ENCODE peak calls at places on chromosomes 11 and 22, in four cellular contexts. H is SK-N-SH, N is A549, D is HepG2. I is an unnamed sample.

GRCh38 chr11:134047586-134047999 is 21.3 kb upstream of the JAM3 start:
- DNase-seq in D (no peak), N (no peak), H (no peak), I (no peak)

GRCh38 chr11:46305295-46305694 is 27.8 kb downstream of the CREB3L1 start:
- DNase-seq in D (peak), H (peak), N (no peak), I (no peak)

GRCh38 chr11:20363500-20364411 is at the start of gene HTATIP2:
- DNase-seq in H (no peak), D (no peak), N (peak), I (no peak)

GRCh38 chr11:78615724-78616123 is 41.1 kb upstream of the NARS2 start:
- DNase-seq in D (peak), H (no peak), N (no peak), I (no peak)

GRCh38 chr11:103358251-103358650 is 249.0 kb downstream of the DYNC2H1 start:
- DNase-seq in D (no peak), N (no peak), H (no peak), I (no peak)

GRCh38 chr11:34204396-34205279 is 99.2 kb downstream of the NAT10 start:
- DNase-seq in H (no peak), D (peak), N (peak), I (no peak)

GRCh38 chr11:66313321-66314185 is 3.3 kb downstream of the CD248 start:
- DNase-seq in H (peak), D (peak), N (no peak), I (no peak)

GRCh38 chr11:66593303-66593635 is 284 bp downstream of the CCS start:
- DNase-seq in D (no peak), N (no peak), H (no peak), I (no peak)

GRCh38 chr22:42064629-42065028 is 6.0 kb downstream of the NAGA start:
- DNase-seq in H (no peak), N (no peak), D (no peak), I (no peak)

GRCh38 chr11:67647471-67647870 is 3.1 kb downstream of the ACY3 start:
- DNase-seq in H (no peak), N (no peak), D (no peak), I (no peak)

GRCh38 chr11:121928597-121929580 is 187.1 kb downstream of the BLID start:
- DNase-seq in N (no peak), H (no peak), D (peak), I (no peak)
- TF ChIP-seq PBX3 in N (no peak), H (no peak), D (no peak), I (no peak)

GRCh38 chr11:41392591-41392990 is 66.9 kb downstream of the LRRC4C start:
- DNase-seq in D (no peak), N (no peak), H (no peak), I (no peak)
- TF ChIP-seq PBX3 in D (no peak), N (no peak), H (no peak), I (no peak)

DNA sequence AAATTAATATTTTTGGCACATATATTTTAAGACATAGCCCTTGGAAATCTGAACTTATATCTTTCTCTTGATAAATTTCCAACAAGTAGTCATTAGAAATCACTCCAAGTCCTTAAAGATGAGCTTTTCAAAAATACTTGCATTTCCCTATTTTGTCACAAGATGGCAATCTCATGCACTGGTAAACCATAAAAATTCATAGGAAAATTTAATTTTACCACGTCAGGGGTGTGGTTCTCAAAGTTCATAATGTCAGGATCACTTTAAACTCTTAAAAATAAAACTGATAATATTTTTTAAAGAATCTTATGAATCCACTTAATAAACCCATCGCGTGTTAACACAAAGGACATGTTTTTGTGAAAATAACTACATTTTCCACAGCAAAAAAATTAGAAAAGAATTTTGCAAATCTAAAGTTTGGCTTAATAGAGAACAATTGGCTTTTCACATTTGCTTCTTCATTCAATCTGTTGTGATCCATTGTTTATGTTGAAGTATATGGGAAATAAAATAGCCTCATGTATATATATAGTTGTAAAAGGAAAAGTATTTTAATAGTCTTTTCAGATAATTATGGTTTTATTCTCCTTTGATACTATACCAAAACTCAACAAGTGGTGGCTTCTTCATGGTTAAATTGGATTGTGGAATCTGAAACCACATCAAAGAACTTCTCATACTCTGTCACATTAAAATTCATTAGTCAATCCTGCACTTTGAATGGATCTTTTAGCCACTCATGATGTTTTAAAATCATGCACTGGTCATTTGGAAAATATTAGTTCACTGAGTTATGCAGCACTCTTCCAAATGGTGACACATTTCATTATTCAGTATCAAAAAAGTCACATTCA is 169.1 kb downstream of the CADM1 start:
- DNase-seq in N (peak), H (peak), D (peak), I (no peak)
- TF ChIP-seq PBX3 in N (no peak), H (no peak), D (no peak), I (no peak)

GRCh38 chr22:49242480-49242879 is 585.2 kb downstream of the BRD1 start:
- DNase-seq in N (no peak), H (no peak), D (no peak), I (no peak)

GRCh38 chr22:49239264-49240015 is 588.2 kb downstream of the BRD1 start:
- DNase-seq in H (no peak), D (no peak), N (no peak), I (no peak)

GRCh38 chr22:49240016-49240380 is 587.7 kb downstream of the BRD1 start:
- DNase-seq in D (no peak), H (no peak), N (no peak), I (no peak)

GRCh38 chr22:49241174-49241851 is 586.4 kb downstream of the BRD1 start:
- DNase-seq in N (no peak), H (no peak), D (no peak), I (no peak)

DNA sequence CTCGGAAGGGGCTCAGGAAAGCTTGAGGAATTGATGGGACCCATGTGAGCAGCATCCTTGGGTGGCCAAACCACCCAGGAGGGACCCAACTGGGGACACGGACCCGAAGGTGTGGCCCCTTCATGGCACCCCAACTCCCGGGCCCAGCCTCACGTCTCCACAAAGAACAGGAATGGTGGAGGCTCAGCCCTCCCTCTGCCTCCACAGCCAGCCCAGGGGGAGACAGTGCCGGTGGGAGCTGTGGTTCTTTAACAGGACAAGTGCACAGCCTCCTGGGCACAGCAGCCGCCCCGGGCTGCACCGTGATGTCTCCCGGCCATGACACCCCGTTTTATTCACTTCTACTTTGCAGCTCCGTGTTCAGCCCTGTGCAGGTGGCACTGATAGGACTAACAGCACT is 587.2 kb downstream of the BRD1 start:
- DNase-seq in D (no peak), H (no peak), N (no peak), I (no peak)
- TF ChIP-seq PBX3 in D (no peak), H (no peak), N (no peak), I (no peak)

DNA sequence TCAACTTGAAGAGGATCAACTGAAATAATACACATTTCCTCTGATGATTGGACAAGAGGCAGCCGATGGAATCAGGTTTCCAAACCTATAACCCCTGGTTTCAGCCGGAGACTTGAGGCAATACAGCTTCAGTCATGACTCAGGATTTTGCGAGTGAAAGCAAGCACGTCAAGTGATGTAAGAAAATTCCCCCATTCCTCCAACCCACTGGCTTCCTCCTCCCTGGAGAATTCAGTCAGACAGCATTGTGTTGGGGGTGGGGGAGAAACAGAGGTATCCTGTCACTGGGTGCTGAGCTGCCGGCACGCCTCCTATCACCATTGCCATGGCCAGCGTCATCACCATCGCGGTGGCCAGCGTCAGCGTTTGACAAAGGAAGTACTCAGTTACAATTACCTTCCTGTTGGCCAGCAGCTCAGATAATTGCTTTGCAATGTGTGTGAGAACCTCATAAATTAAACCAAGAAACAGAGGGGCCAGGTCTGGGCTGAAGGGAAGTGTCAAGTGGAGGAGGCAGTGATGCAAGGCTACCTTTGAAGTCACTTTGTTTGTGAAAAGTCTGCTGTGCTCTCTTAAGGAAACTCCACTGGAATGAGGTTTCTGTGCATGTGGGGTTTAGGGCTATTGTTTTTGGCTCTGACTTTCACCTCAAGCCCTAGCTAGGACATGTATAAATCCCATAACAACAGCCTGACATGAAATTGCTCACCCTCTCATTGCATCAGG is 50.3 kb downstream of the LIF start:
- DNase-seq in N (peak), D (peak), H (no peak), I (peak)
- TF ChIP-seq PBX3 in N (peak), D (no peak), H (peak), I (no peak)

DNA sequence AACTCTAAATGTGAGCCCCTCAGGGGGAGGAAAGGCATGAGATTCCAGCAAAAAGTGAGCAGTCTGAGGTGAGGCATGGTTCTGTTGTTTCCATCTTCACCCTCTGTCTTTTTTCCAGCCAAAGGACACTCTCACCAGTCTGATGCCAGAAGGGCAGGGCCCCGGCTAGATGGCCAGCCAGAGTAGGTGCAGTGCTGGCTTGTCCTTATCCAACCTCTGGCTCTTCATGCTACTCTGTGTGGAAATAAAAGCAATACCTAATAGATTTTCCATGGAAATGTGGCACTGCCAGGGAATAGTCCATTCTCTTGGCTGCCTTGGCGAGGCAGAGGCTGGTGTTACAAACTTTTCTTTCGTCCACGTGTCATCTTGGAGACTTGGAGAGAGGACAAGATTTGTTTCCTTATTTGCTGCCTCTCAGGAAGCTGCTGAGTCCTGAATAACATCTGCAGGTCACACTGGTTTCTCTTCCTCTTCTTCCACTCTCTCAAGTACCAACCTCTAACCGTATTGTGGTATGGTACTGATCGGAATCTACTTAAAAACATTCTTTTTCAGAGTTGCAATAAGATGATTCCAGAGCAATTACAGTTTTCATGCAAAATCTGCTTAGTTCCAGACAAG is 17.1 kb upstream of the C1QTNF4 start:
- DNase-seq in N (no peak), D (no peak), H (no peak), I (peak)
- TF ChIP-seq PBX3 in N (no peak), D (no peak), H (no peak), I (no peak)

DNA sequence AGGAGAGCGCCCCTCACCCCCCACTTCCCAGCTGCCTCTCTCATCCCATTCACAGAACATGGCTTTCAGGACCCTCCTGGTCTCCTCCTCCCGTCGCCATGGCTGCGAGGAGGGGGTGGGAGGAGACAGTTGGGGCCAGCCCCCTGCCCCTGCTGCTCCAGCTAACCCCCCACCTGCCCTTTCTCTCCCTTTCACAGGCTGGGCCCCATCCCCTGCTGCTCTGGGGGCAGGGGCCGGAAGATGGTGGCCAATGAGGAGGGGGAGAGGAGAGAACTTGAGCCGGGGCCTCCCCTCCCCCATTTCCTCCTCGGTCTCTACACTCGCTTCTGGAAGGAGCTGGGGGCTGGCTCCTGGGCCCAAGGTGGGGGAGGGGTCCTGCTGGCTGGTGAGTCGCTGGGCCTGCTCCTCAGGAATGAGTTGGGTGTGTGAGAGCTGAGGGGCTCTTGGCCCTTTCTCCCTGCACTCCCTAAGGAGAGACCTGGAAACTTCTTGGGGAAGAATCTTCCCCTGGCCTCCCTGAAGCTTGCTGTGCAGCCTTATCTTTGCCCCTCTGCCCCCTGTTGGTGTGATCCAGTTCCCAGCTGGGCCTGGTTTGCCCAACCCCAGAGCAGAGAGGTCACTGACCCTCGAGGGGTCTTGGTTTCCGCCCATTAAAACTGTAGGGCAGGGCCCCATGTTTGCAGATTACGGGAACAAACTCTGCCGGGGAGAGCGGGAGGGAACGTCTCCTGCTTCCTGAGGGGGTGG is 10.2 kb downstream of the YPEL4 start:
- DNase-seq in H (peak), N (peak), D (peak), I (no peak)
- TF ChIP-seq PBX3 in H (no peak), N (no peak), D (no peak), I (no peak)

DNA sequence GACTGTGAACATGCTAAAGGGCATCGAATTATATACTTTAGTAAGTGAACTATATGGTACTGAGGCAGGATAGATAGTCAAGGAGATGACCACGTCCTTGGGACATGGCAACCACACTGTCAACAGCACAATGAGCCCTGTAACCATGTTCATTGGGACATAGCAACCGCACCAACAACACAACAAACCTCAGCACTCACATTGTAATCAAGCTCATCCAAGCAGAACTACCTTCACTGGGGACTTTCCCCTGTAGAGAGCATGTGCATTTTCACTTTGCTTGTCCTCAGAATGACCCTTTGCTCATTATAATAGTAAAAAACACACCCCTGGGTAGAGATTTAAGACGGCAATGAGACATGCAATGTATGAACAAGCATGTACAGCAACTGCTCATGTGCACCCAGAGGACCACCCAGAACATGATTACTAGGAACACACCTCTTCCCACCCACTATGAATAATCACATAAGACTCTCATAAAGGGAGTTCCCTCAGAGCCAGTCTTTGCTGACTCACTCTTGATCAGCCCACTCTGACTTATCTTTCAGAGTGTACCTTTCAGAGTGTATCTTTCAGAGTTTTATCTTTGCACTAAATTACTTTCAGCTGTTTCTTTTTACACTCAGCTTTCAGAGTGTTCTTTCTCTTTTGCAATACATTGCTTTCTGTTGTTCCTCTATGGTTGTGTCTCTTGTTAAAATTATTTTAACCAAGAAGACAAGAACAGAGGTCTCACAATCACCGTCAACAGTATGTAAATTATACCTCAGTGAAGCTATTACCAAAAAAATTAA is 4.1 kb upstream of the PLAAT2 start:
- DNase-seq in D (peak), H (no peak), N (peak), I (peak)
- TF ChIP-seq PBX3 in D (no peak), H (no peak), N (no peak), I (peak)

I was measured in GM12878.